ENCODE peak calls at places on chromosome 2, in six cellular contexts. Y, C, N, G, B and A are unnamed samples.
A peak's percentile ranks its signal among the peaks of the same experiment; 100 is the strongest.

GRCh38 chr2:122236152-122236892 is 480.9 kb downstream of the TSN start:
- DNase-seq in B (no peak), G (no peak), C (no peak), Y (no peak), N (no peak), A (no peak)

GRCh38 chr2:68828887-68829708 is 42.1 kb downstream of the BMP10 start:
- DNase-seq in G (peak; percentile 74), C (no peak), N (peak; percentile 71), B (peak; percentile 99), Y (peak; percentile 97), A (peak; percentile 88)

GRCh38 chr2:150639383-150639782 is 151.9 kb upstream of the RND3 start:
- DNase-seq in N (no peak), Y (no peak), C (no peak), G (no peak), B (no peak), A (no peak)

GRCh38 chr2:121191191-121192170 is 93.5 kb downstream of the TFCP2L1 start:
- DNase-seq in Y (no peak), B (no peak), N (no peak), C (no peak), G (no peak), A (no peak)

GRCh38 chr2:31324000-31324633 is 90.2 kb downstream of the EHD3 start:
- DNase-seq in C (no peak), B (no peak), Y (no peak), N (no peak), G (no peak), A (no peak)

GRCh38 chr2:114543106-114543806 is 100.8 kb downstream of the DPP10 start:
- DNase-seq in C (no peak), G (no peak), B (peak; percentile 45), Y (no peak), N (no peak), A (no peak)

GRCh38 chr2:113155331-113155730 is 18.4 kb upstream of the PSD4 start:
- DNase-seq in Y (no peak), G (no peak), N (no peak), B (no peak), C (no peak), A (no peak)

GRCh38 chr2:180208841-180209240 is 201.7 kb upstream of the CWC22 start:
- DNase-seq in N (no peak), G (no peak), C (no peak), Y (no peak), B (no peak), A (no peak)